ENCODE peak calls at places on chromosomes 16 and 17, in nine cellular contexts. A, J, N, G, C, E, R, W and T are unnamed samples.

GRCh38 chr16:20372696-20373095 is 20.2 kb upstream of the UMOD start:
- DNase-seq in A (no peak), J (no peak), N (no peak), G (no peak), C (no peak), E (no peak), R (no peak), W (no peak), T (no peak)

GRCh38 chr17:60501589-60501988 is 24.5 kb downstream of the APPBP2 start:
- DNase-seq in A (no peak), J (no peak), N (no peak), G (no peak), C (no peak), E (no peak), R (no peak), W (no peak), T (no peak)

GRCh38 chr17:17837966-17838962 is 1.5 kb upstream of the SREBF1 start:
- DNase-seq in A (peak), J (peak), N (no peak), G (no peak), C (peak), E (no peak), R (peak), W (no peak), T (peak)

GRCh38 chr17:32558997-32559650 is 72.3 kb downstream of the CDK5R1 start:
- DNase-seq in A (no peak), J (peak), N (no peak), G (no peak), C (no peak), E (no peak), R (no peak), W (no peak), T (no peak)

GRCh38 chr16:81610144-81610842 is 165.7 kb downstream of the CMIP start:
- DNase-seq in A (peak), J (no peak), N (no peak), G (peak), C (peak), E (no peak), R (no peak), W (no peak), T (no peak)

GRCh38 chr16:19884021-19884485 is 595 bp downstream of the GPRC5B start:
- DNase-seq in A (no peak), J (peak), N (no peak), G (no peak), C (peak), E (no peak), R (no peak), W (no peak), T (no peak)

GRCh38 chr17:63838586-63839184 is 3.8 kb downstream of the SMARCD2 start:
- DNase-seq in A (peak), J (no peak), N (no peak), G (peak), C (peak), E (no peak), R (peak), W (no peak), T (no peak)

GRCh38 chr17:8674344-8675305 is 44.1 kb upstream of the MYH10 start:
- DNase-seq in A (no peak), J (no peak), N (no peak), G (no peak), C (peak), E (no peak), R (no peak), W (no peak), T (no peak)

GRCh38 chr17:82449136-82449882 is 1.2 kb downstream of the CYBC1 start:
- DNase-seq in A (no peak), J (no peak), N (peak), G (no peak), C (peak), E (peak), R (no peak), W (no peak), T (peak)

GRCh38 chr17:83198366-83199341 is 119.2 kb downstream of the METRNL start:
- DNase-seq in A (peak), J (no peak), N (no peak), G (no peak), C (no peak), E (no peak), R (no peak), W (no peak), T (no peak)

GRCh38 chr16:65737831-65738230 is 616.0 kb upstream of the CDH11 start:
- DNase-seq in A (no peak), J (peak), N (no peak), G (no peak), C (no peak), E (no peak), R (peak), W (peak), T (no peak)

GRCh38 chr17:6366144-6366755 is 68.7 kb downstream of the AIPL1 start:
- DNase-seq in A (no peak), J (peak), N (no peak), G (no peak), C (no peak), E (no peak), R (peak), W (no peak), T (no peak)

GRCh38 chr17:488993-489757 is 136.6 kb upstream of the RPH3AL start:
- DNase-seq in A (no peak), J (no peak), N (no peak), G (no peak), C (no peak), E (no peak), R (no peak), W (no peak), T (no peak)

GRCh38 chr17:39187152-39187830 is 10.2 kb downstream of the CACNB1 start:
- DNase-seq in A (no peak), J (no peak), N (no peak), G (no peak), C (no peak), E (no peak), R (no peak), W (no peak), T (no peak)

GRCh38 chr17:43734376-43734775 is 24.2 kb downstream of the SOST start:
- DNase-seq in A (no peak), J (no peak), N (no peak), G (no peak), C (no peak), E (no peak), R (no peak), W (no peak), T (no peak)

GRCh38 chr16:35431829-35432663 is 1972.6 kb downstream of the TP53TG3F start:
- DNase-seq in A (no peak), J (peak), N (no peak), G (no peak), C (no peak), E (no peak), R (peak), W (no peak), T (peak)

GRCh38 chr16:72241930-72242329 is 70.0 kb upstream of the PMFBP1 start:
- DNase-seq in A (peak), J (peak), N (no peak), G (peak), C (no peak), E (no peak), R (peak), W (peak), T (no peak)

GRCh38 chr16:24999856-25000447 is 15.2 kb downstream of the ARHGAP17 start:
- DNase-seq in A (no peak), J (no peak), N (no peak), G (no peak), C (peak), E (no peak), R (no peak), W (no peak), T (no peak)